ENCODE peak calls at places on chromosomes 7 and 10, in five cellular contexts. One of them, this sample, is unnamed.
A peak's percentile ranks its signal among the peaks of the same experiment; 100 is the strongest.

GRCh38 chr10:35641430-35642015 is 573 bp downstream of the FZD8 start:
- DNase-seq in stomach: peak; percentile 28
- DNase-seq in uterus: no peak
- DNase-seq in RWPE1: peak; percentile 23
- DNase-seq in GM13976: peak; percentile 59
- DNase-seq in this sample: no peak

GRCh38 chr10:25978771-25979170 is 44.7 kb downstream of the MYO3A start:
- DNase-seq in RWPE1: no peak
- DNase-seq in uterus: no peak
- DNase-seq in GM13976: no peak
- DNase-seq in stomach: no peak
- DNase-seq in this sample: no peak

GRCh38 chr10:52491246-52492000 is 177.3 kb downstream of the DKK1 start:
- DNase-seq in uterus: no peak
- DNase-seq in RWPE1: no peak
- DNase-seq in stomach: no peak
- DNase-seq in GM13976: no peak
- DNase-seq in this sample: no peak

GRCh38 chr7:29569648-29570047 is 6.0 kb downstream of the PRR15 start:
- DNase-seq in GM13976: no peak
- DNase-seq in uterus: no peak
- DNase-seq in stomach: no peak
- DNase-seq in RWPE1: no peak
- DNase-seq in this sample: peak; percentile 67

GRCh38 chr10:80538481-80539185 is 931 bp downstream of the SH2D4B start:
- DNase-seq in stomach: no peak
- DNase-seq in GM13976: no peak
- DNase-seq in uterus: no peak
- DNase-seq in RWPE1: no peak
- DNase-seq in this sample: no peak

GRCh38 chr7:16711730-16712129 is 41.8 kb upstream of the TSPAN13 start:
- DNase-seq in GM13976: no peak
- DNase-seq in stomach: no peak
- DNase-seq in uterus: no peak
- DNase-seq in RWPE1: no peak
- DNase-seq in this sample: no peak

GRCh38 chr7:118153551-118154177 is 30.3 kb upstream of the LSM8 start:
- DNase-seq in RWPE1: peak; percentile 34
- DNase-seq in stomach: no peak
- DNase-seq in GM13976: peak; percentile 14
- DNase-seq in uterus: no peak
- DNase-seq in this sample: peak; percentile 54

GRCh38 chr10:118742787-118743186 is 12.0 kb downstream of the CACUL1 start:
- DNase-seq in uterus: no peak
- DNase-seq in RWPE1: no peak
- DNase-seq in GM13976: no peak
- DNase-seq in stomach: no peak
- DNase-seq in this sample: no peak

GRCh38 chr7:51133992-51134391 is 182.6 kb downstream of the COBL start:
- DNase-seq in uterus: no peak
- DNase-seq in stomach: no peak
- DNase-seq in GM13976: no peak
- DNase-seq in RWPE1: no peak
- DNase-seq in this sample: no peak

DNA sequence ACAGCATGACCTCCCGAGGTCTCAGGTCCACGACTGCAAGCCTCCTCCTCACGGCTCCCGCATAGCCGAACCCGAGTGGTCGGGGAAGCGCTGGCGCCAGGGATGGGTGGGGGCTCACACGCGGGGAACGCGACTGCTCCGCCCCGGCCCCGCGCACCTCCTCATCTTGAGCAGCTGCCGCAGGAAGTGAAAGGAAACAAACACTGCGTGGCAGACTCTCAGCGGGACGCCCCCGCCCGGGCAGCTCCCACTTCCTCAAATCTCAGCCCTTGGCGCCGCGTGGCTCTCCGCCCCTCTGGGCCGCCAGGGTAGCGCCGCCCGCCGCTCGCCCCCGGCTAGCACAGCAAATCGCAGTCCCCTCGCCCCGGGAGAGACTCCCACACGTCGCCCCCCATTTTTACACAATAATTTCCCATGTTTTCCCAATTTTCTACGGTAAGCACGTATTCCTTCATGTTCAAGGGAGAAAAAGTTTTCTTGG is at the start of gene TMEM243:
- DNase-seq in RWPE1: peak; percentile 68
- DNase-seq in GM13976: peak; percentile 89
- DNase-seq in stomach: peak; percentile 79
- DNase-seq in uterus: peak; percentile 73
- DNase-seq in this sample: peak; percentile 64
- TF ChIP-seq CTCF in RWPE1: no peak
- TF ChIP-seq CTCF in GM13976: peak; percentile 47
- TF ChIP-seq CTCF in stomach: no peak
- TF ChIP-seq CTCF in uterus: peak; percentile 24
- TF ChIP-seq CTCF in this sample: no peak

DNA sequence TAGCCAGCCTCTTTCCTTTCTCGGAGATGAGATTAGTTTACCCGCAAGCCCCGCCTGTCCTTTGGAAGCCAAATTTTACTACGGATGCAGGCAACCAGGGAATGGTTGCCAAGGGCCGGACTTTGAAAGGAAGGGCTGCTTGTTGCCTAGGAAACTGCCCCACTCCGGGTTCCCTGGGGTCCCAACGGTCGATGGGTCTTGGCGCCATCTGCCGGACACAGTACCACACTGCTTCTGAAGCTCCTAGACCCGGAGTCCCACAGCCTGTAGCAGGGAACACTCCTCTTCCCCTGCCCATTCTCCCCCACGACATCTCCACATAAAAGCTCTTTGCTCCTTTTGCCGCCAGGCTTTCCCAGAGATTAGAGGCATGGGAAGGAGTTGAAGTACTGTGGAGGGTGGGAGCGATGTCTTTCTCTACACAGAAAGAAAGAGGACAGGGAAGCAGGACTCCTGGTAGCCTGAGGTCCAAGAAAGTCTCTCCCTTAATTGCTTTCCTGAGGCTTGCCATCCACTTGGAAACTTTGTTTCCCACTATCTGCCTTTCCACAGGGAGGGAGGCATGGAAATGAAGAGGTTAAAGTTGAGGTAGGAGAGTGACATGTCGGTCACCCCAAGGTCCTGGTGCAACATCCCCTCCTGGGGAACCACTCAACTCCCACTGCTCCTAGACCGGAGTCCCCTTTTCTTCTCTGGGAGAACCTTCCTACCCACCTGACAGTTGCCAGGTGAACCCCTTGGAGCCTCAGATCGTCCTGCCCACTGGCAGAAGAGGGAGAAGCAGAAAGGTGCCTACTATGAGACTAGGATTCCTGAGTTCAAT is 21.9 kb downstream of the IMPDH1 start:
- DNase-seq in uterus: peak; percentile 78
- DNase-seq in stomach: peak; percentile 75
- DNase-seq in GM13976: peak; percentile 90
- DNase-seq in RWPE1: peak; percentile 85
- DNase-seq in this sample: peak; percentile 80
- TF ChIP-seq CTCF in uterus: peak; percentile 83
- TF ChIP-seq CTCF in stomach: no peak
- TF ChIP-seq CTCF in GM13976: peak; percentile 85
- TF ChIP-seq CTCF in RWPE1: peak; percentile 96
- TF ChIP-seq CTCF in this sample: peak; percentile 78

DNA sequence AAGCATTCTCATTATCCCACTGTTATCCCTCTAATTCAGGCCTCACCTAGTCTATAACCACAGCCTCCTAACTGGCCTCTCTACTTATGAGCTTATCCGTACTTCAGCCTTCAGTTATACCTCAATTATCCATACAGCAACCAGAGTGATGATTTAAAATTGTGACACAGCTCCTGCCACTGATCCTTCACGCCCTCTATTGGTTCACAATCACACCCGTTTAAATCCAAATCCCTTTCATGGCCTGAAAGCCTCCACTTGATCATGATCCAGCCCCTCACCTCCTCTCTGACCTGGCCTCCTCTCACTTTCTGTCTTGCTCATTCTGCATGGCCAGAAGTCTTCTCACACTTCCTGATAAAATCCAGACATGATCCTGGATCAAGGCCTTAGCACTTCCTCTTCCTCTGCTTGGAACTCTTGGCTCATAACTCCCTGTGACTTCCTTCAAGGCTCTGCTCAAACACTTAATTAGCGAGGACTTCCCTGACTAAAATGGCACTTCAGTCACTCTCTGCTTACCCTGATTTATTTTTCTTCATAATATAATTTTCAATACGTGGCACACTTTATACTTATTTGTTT is 19.0 kb upstream of the TMEM26 start:
- DNase-seq in stomach: no peak
- DNase-seq in RWPE1: no peak
- DNase-seq in uterus: no peak
- DNase-seq in GM13976: no peak
- DNase-seq in this sample: no peak
- TF ChIP-seq CTCF in stomach: no peak
- TF ChIP-seq CTCF in RWPE1: no peak
- TF ChIP-seq CTCF in uterus: no peak
- TF ChIP-seq CTCF in GM13976: no peak
- TF ChIP-seq CTCF in this sample: no peak

GRCh38 chr10:454860-455259 is 234.6 kb downstream of the DIP2C start:
- DNase-seq in RWPE1: peak; percentile 80
- DNase-seq in uterus: peak; percentile 47
- DNase-seq in stomach: peak; percentile 49
- DNase-seq in GM13976: no peak
- DNase-seq in this sample: peak; percentile 47

GRCh38 chr10:451856-452255 is 237.6 kb downstream of the DIP2C start:
- DNase-seq in stomach: no peak
- DNase-seq in GM13976: no peak
- DNase-seq in uterus: no peak
- DNase-seq in RWPE1: no peak
- DNase-seq in this sample: no peak

GRCh38 chr10:451021-451471 is 238.4 kb downstream of the DIP2C start:
- DNase-seq in RWPE1: no peak
- DNase-seq in GM13976: peak; percentile 65
- DNase-seq in stomach: peak; percentile 60
- DNase-seq in uterus: no peak
- DNase-seq in this sample: no peak

GRCh38 chr10:450463-450862 is 239.0 kb downstream of the DIP2C start:
- DNase-seq in GM13976: no peak
- DNase-seq in RWPE1: no peak
- DNase-seq in uterus: no peak
- DNase-seq in stomach: no peak
- DNase-seq in this sample: no peak

GRCh38 chr10:452512-453504 is 236.7 kb downstream of the DIP2C start:
- DNase-seq in stomach: no peak
- DNase-seq in uterus: no peak
- DNase-seq in GM13976: no peak
- DNase-seq in RWPE1: no peak
- DNase-seq in this sample: no peak
- TF ChIP-seq CTCF in stomach: no peak
- TF ChIP-seq CTCF in uterus: no peak
- TF ChIP-seq CTCF in GM13976: no peak
- TF ChIP-seq CTCF in RWPE1: no peak
- TF ChIP-seq CTCF in this sample: no peak

This sample was measured in Calu3.